ENCODE peak calls at places on chromosomes 16 and 17, in seven cellular contexts. Y is A549, J is transverse colon, F is prostate gland, H is GM12878, M is HCT116, A is HepG2. Q is an unnamed sample.

GRCh38 chr16:17367932-17368331 is 102.8 kb downstream of the XYLT1 start:
- DNase-seq in A (no peak), M (no peak), J (peak), F (no peak), Y (no peak), H (no peak), Q (no peak)

GRCh38 chr16:57349212-57350031 is 9.2 kb upstream of the CCL22 start:
- DNase-seq in M (no peak), J (peak), Y (no peak), A (no peak), H (peak), F (no peak), Q (no peak)

GRCh38 chr16:75279277-75279676 is 27.9 kb upstream of the BCAR1 start:
- DNase-seq in J (no peak), Y (no peak), A (no peak), M (no peak), F (no peak), H (no peak), Q (no peak)

GRCh38 chr17:48915459-48916282 is 7.5 kb downstream of the UBE2Z start:
- DNase-seq in A (no peak), H (peak), F (no peak), J (peak), M (no peak), Y (peak), Q (peak)

GRCh38 chr16:84942786-84943185 is 68.5 kb downstream of the ZDHHC7 start:
- DNase-seq in A (no peak), M (no peak), F (no peak), H (no peak), Y (no peak), J (no peak), Q (no peak)

GRCh38 chr16:53098526-53099317 is 43.9 kb downstream of the CHD9 start:
- DNase-seq in M (no peak), F (peak), H (peak), A (peak), Y (peak), J (peak), Q (peak)

GRCh38 chr17:78708510-78708973 is 73.5 kb downstream of the CYTH1 start:
- DNase-seq in A (peak), F (peak), Y (peak), H (no peak), M (peak), J (peak), Q (no peak)

GRCh38 chr17:77124192-77124908 is 16.4 kb upstream of the SEC14L1 start:
- DNase-seq in H (no peak), Y (peak), J (no peak), M (peak), F (peak), A (no peak), Q (no peak)

GRCh38 chr17:50365165-50365564 is 7.8 kb downstream of the MRPL27 start:
- DNase-seq in M (no peak), F (no peak), Y (no peak), J (no peak), H (no peak), A (no peak), Q (no peak)

GRCh38 chr16:66622863-66623262 is 18.4 kb downstream of the CMTM3 start:
- DNase-seq in F (no peak), J (no peak), Y (no peak), A (no peak), M (no peak), H (no peak), Q (no peak)

GRCh38 chr17:34321981-34322380 is 2.7 kb downstream of the CCL8 start:
- DNase-seq in F (no peak), Y (no peak), J (no peak), M (no peak), A (no peak), H (no peak), Q (no peak)

GRCh38 chr17:82631544-82631943 is 16.7 kb downstream of the WDR45B start:
- DNase-seq in A (no peak), Y (no peak), J (no peak), H (no peak), M (no peak), F (no peak), Q (no peak)

GRCh38 chr17:29155235-29155965 is 24.8 kb downstream of the MYO18A start:
- DNase-seq in Y (peak), J (peak), F (no peak), M (peak), A (peak), H (no peak), Q (no peak)

GRCh38 chr17:8188408-8188839 is 1.6 kb downstream of the BORCS6 start:
- DNase-seq in F (no peak), Y (no peak), J (no peak), H (no peak), A (no peak), M (no peak), Q (no peak)

GRCh38 chr17:29257756-29258155 is 11.1 kb downstream of the CRYBA1 start:
- DNase-seq in H (no peak), M (no peak), A (no peak), J (no peak), Y (no peak), F (no peak), Q (no peak)

GRCh38 chr17:41802961-41803682 is 8.6 kb downstream of the P3H4 start:
- DNase-seq in M (no peak), F (no peak), J (no peak), H (no peak), Y (no peak), A (no peak), Q (no peak)

GRCh38 chr17:47967607-47968252 is 3.2 kb upstream of the CDK5RAP3 start:
- DNase-seq in F (no peak), A (no peak), Y (peak), J (peak), M (peak), H (no peak), Q (no peak)

GRCh38 chr17:21199311-21199710 is 14.7 kb downstream of the TMEM11 start:
- DNase-seq in M (no peak), H (no peak), J (no peak), A (no peak), Y (no peak), F (no peak), Q (no peak)

GRCh38 chr17:83200231-83200699 is 120.9 kb downstream of the METRNL start:
- DNase-seq in Y (no peak), A (no peak), H (no peak), J (peak), F (peak), M (no peak), Q (no peak)

GRCh38 chr17:19508327-19508867 is 25.3 kb upstream of the SLC47A1 start:
- DNase-seq in H (no peak), F (peak), M (no peak), J (peak), Y (no peak), A (no peak), Q (no peak)

GRCh38 chr17:81814748-81815645 is 11.0 kb downstream of the GCGR start:
- DNase-seq in A (peak), F (no peak), H (no peak), Y (no peak), M (no peak), J (no peak), Q (no peak)

GRCh38 chr17:38428150-38428642 is at the start of gene ARHGAP23:
- DNase-seq in J (peak), A (no peak), H (no peak), M (no peak), F (peak), Y (peak), Q (no peak)

GRCh38 chr17:44981221-44981968 is 13.3 kb upstream of the C1QL1 start:
- DNase-seq in A (peak), J (no peak), H (no peak), Y (peak), M (no peak), F (no peak), Q (no peak)

GRCh38 chr17:300881-301280 is 51.7 kb downstream of the RPH3AL start:
- DNase-seq in J (no peak), A (no peak), M (no peak), Y (no peak), F (no peak), H (no peak), Q (no peak)

GRCh38 chr17:77127735-77128361 is 12.9 kb upstream of the SEC14L1 start:
- DNase-seq in M (no peak), F (peak), Y (no peak), J (peak), H (no peak), A (no peak), Q (no peak)

GRCh38 chr16:55569025-55569424 is 2.5 kb downstream of the CAPNS2 start:
- DNase-seq in M (no peak), F (no peak), A (no peak), H (no peak), Y (no peak), J (no peak), Q (no peak)

GRCh38 chr17:42849031-42849430 is 2.0 kb upstream of the AOC3 start:
- DNase-seq in Y (no peak), F (no peak), A (no peak), H (no peak), J (no peak), M (no peak), Q (no peak)

GRCh38 chr17:39903158-39903884 is 15.1 kb downstream of the GSDMB start:
- DNase-seq in J (no peak), M (no peak), A (no peak), F (no peak), H (no peak), Y (no peak), Q (no peak)

GRCh38 chr17:76466775-76467130 is 650 bp upstream of the AANAT start:
- DNase-seq in H (no peak), J (no peak), M (no peak), Y (no peak), A (no peak), F (no peak), Q (no peak)

GRCh38 chr17:1939979-1940809 is 84.9 kb downstream of the RTN4RL1 start:
- DNase-seq in J (peak), Y (no peak), M (no peak), H (no peak), A (no peak), F (no peak), Q (no peak)

GRCh38 chr16:1082952-1083675 is 10.6 kb downstream of the SSTR5 start:
- DNase-seq in A (peak), F (peak), M (no peak), Y (no peak), H (no peak), J (no peak), Q (no peak)

GRCh38 chr16:68206224-68206623 is 29.7 kb downstream of the ESRP2 start:
- DNase-seq in A (no peak), F (no peak), M (no peak), H (no peak), J (no peak), Y (no peak), Q (no peak)

DNA sequence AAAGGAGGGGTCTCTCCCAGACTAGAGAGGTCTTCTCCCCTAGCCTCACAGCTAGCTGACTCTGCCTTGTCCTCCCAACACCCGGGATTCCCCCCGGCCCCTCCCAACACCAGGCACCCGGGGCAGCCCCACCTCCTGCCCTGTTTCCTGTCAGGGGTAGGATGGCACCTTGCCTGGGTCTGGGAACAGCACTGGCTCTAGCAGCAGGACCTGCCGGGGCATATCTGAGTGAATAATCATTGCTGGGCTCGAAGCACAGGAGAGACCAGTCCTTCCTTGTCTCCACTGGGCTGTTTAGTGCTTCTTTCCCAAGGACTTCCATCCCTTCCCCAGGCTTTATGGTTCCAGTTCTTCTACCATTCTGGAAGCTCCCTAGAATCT is 25.7 kb downstream of the MINK1 start:
- DNase-seq in M (no peak), Y (no peak), H (no peak), F (peak), J (peak), A (no peak), Q (no peak)
- TF ChIP-seq POLR2A in M (no peak), Y (no peak), H (no peak), F (peak), J (no peak), A (no peak), Q (no peak)

GRCh38 chr16:82187829-82188228 is 17.8 kb upstream of the MPHOSPH6 start:
- DNase-seq in M (no peak), Y (no peak), A (no peak), F (no peak), J (no peak), H (no peak), Q (no peak)

GRCh38 chr16:82197540-82198240 is 27.7 kb upstream of the MPHOSPH6 start:
- DNase-seq in J (no peak), F (peak), Y (no peak), A (no peak), H (no peak), M (no peak), Q (no peak)

GRCh38 chr16:82195917-82196494 is 26.0 kb upstream of the MPHOSPH6 start:
- DNase-seq in H (no peak), F (no peak), Y (no peak), J (no peak), A (no peak), M (no peak), Q (no peak)

GRCh38 chr16:82194076-82194475 is 24.1 kb upstream of the MPHOSPH6 start:
- DNase-seq in J (no peak), Y (no peak), H (no peak), F (no peak), A (no peak), M (no peak), Q (no peak)

DNA sequence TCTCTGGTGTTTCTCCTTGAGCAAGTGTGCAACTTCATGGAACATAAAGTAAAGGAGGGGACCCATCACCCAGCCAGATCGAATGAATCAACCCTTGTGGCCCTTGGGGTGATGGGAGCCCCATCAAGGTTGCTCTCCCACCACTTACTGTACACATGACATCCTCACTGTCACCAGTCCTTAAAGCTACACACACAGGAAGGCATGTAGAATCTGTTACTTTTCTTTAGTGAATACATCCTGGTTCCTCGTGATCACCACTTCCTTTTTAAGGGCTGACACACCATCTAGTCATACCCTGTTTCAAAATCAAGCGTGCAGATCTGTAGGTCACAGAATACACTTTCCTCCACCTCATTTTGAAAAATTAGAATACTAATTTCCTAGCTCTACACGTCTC is 22.6 kb upstream of the MPHOSPH6 start:
- DNase-seq in J (no peak), Y (no peak), H (no peak), M (no peak), A (no peak), F (no peak), Q (no peak)
- TF ChIP-seq POLR2A in J (no peak), Y (no peak), H (no peak), M (no peak), A (no peak), F (no peak), Q (no peak)

GRCh38 chr17:75181110-75181509 is 1.6 kb downstream of the SUMO2 start:
- DNase-seq in J (no peak), M (no peak), Y (no peak), H (no peak), F (no peak), A (no peak), Q (no peak)

GRCh38 chr17:75181608-75182318 is 996 bp downstream of the SUMO2 start:
- DNase-seq in M (no peak), A (no peak), J (peak), H (no peak), F (peak), Y (no peak), Q (no peak)

GRCh38 chr17:75182319-75182568 is 515 bp downstream of the SUMO2 start:
- DNase-seq in F (no peak), M (no peak), H (no peak), A (no peak), Y (no peak), J (no peak), Q (no peak)

GRCh38 chr17:75183999-75184884 is 1.5 kb upstream of the SUMO2 start:
- DNase-seq in M (no peak), H (no peak), F (no peak), A (no peak), J (no peak), Y (no peak), Q (no peak)

DNA sequence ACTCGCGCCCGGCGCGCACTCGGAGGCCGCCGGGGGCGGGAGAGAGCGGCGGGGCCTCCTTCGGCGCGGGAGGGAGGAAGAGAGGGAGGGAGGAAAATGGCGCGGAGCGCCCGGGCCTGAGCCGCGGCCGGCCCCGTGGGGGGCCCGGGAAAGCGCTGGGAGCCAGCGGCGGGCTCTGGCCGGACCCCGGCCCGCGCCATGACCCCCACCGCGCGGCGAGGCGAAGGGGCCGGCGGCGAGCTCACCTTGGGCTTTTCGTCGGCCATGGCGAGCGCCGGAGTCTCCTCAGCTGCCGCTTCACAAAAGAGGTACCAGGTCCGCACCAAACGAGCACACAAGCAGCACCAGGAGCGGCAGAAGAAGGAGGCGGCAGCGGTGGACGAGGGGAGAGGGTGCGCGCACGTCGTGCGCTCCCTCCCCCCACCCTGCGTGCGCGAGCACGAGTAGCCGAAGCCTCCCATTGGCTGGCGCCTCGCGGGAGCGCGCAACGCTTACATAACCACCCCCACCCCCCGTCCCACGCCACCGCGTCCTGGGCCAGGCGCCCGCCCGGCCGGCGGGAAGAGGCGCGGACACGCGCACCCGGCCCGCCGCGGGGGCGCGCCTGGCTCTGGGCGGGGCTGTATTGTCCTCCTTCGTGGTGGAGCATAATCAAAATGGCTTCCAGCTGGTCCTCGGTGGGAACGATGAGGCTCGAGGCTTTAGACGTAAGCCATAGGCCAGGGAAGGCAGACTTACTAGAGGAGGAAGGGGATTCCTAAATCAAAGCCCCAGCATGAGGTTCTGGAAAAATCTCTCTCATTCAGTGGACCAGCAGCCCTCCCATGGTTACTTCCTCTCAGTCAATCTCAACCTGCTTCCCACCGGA is at the start of gene SUMO2:
- DNase-seq in A (peak), M (peak), Y (peak), J (peak), H (peak), F (peak), Q (peak)
- TF ChIP-seq POLR2A in A (peak), M (peak), Y (peak), J (peak), H (peak), F (peak), Q (peak)

DNA sequence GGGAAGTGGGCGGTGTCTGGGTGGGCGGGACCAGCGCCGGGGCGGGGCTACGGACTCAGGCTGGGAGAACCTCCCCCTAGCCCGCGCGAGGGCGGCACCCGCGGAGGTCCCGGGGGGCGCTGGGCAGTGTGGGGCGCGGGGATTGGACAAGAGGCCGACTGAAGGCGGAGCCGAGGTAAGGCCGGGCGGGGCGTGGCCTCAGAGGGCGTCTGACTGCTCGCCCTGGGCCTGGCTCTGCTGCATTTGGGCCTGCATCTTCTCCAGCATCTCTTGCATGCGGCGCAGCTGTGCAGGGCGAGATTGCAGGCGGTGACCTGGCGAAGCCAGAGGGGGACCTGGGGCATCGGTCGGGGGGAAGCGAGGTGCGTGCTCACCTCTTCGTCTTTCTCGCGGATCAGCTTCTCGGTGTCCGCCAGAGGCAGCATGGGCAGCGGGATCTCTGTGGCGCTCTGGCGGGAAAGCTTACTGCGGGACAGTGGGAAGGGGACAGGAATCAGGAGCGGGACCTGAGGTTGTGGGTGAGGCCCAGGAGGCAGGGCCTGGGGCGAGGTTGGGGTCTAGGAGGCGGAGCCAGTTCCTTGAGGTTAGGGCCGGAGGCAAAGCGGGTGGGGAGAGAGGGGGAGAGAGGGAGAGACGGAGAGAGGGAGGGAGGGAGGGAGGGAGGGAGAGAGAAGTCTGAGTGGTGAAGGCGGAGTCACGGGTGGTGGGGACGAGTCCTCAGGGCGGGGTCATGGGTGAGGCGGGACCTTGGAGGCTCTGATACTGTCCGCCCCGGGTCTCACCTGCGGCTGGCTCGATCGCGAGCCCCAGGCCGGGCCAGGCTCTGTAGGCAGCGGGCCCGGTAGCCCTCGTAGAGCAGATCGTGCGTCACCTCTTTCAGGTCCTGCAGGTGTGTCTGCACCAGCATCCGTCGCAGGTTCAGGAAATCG is 3.9 kb downstream of the SEPTIN1 start:
- DNase-seq in J (peak), Y (peak), A (peak), H (peak), M (peak), F (peak), Q (peak)
- TF ChIP-seq POLR2A in J (peak), Y (peak), A (peak), H (peak), M (peak), F (peak), Q (peak)

DNA sequence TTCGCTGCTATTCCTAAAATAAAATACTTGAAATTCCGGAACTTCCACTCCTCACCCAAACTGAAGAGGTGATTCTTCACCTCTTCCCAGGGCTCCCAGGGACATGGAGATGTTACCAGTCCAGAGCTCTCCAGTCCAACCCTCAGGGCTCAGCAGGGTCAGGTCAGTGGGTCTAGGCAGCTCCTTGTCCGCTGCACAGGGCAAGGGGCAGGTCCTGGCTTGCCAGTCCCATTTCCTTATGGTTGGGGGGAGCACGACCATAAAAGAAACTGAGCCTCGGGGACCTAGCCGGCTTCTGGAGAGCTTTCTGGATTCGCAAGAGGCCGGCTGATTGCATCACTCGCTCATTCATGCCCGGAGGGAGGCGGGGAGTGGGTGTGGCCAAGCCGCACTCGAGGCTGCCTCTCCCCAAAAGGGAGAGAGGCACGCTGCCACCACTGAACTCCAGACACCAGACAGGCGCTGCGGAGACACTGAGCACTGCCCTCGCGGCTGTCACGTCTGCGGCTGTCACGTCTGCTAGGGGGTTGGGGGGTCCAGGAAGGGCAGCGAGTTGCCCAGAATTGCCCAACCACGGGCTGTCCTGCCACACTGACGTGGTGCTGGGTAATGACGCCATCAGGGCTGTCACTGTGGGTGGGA is 15.8 kb downstream of the SLC7A5 start:
- DNase-seq in H (peak), J (peak), A (peak), M (peak), Y (peak), F (peak), Q (peak)
- TF ChIP-seq POLR2A in H (peak), J (peak), A (no peak), M (peak), Y (peak), F (peak), Q (no peak)

GRCh38 chr17:69093279-69093789 is 32.6 kb upstream of the ABCA9 start:
- DNase-seq in H (no peak), F (no peak), J (no peak), Y (no peak), A (no peak), M (no peak), Q (no peak)
- TF ChIP-seq POLR2A in H (no peak), F (no peak), J (no peak), Y (no peak), A (no peak), M (no peak), Q (no peak)

Q was measured in GM12891.